ENCODE peak calls at places on chromosomes 6 and 20, in seven cellular contexts. One of them, this sample, is unnamed.
A peak's percentile ranks its signal among the peaks of the same experiment; 100 is the strongest.

GRCh38 chr20:63626424-63627128 is at the start of gene GMEB2:
- DNase-seq in ascending aorta: no peak
- DNase-seq in D341Med: peak; percentile 95
- DNase-seq in EH: peak; percentile 74
- DNase-seq in HAP-1: peak; percentile 77
- DNase-seq in A172: no peak
- DNase-seq in DMS153: no peak
- DNase-seq in this sample: peak; percentile 95

GRCh38 chr6:169620171-169621125 is 81.4 kb downstream of the WDR27 start:
- DNase-seq in HAP-1: peak; percentile 21
- DNase-seq in DMS153: no peak
- DNase-seq in A172: peak; percentile 52
- DNase-seq in D341Med: no peak
- DNase-seq in ascending aorta: no peak
- DNase-seq in EH: peak; percentile 85
- DNase-seq in this sample: no peak

GRCh38 chr20:5602346-5602745 is 147.9 kb upstream of the SHLD1 start:
- DNase-seq in ascending aorta: no peak
- DNase-seq in HAP-1: no peak
- DNase-seq in D341Med: no peak
- DNase-seq in A172: no peak
- DNase-seq in DMS153: no peak
- DNase-seq in EH: peak; percentile 34
- DNase-seq in this sample: no peak

GRCh38 chr20:5735845-5736530 is 14.2 kb upstream of the SHLD1 start:
- DNase-seq in HAP-1: no peak
- DNase-seq in EH: no peak
- DNase-seq in D341Med: no peak
- DNase-seq in DMS153: no peak
- DNase-seq in A172: no peak
- DNase-seq in ascending aorta: no peak
- DNase-seq in this sample: no peak

GRCh38 chr6:85449818-85450577 is at the start of gene NT5E:
- DNase-seq in EH: peak; percentile 85
- DNase-seq in ascending aorta: peak; percentile 47
- DNase-seq in A172: peak; percentile 72
- DNase-seq in D341Med: peak; percentile 78
- DNase-seq in HAP-1: no peak
- DNase-seq in DMS153: no peak
- DNase-seq in this sample: peak; percentile 6

GRCh38 chr6:69416739-69417138 is 380.1 kb downstream of the LMBRD1 start:
- DNase-seq in EH: peak; percentile 25
- DNase-seq in ascending aorta: no peak
- DNase-seq in D341Med: no peak
- DNase-seq in HAP-1: no peak
- DNase-seq in DMS153: no peak
- DNase-seq in A172: peak; percentile 1
- DNase-seq in this sample: no peak

GRCh38 chr20:25320035-25320800 is 70.4 kb downstream of the ABHD12 start:
- DNase-seq in D341Med: peak; percentile 17
- DNase-seq in HAP-1: peak; percentile 5
- DNase-seq in A172: no peak
- DNase-seq in DMS153: no peak
- DNase-seq in ascending aorta: no peak
- DNase-seq in EH: no peak
- DNase-seq in this sample: no peak

GRCh38 chr6:65876668-65877067 is 169.6 kb upstream of the EYS start:
- DNase-seq in D341Med: no peak
- DNase-seq in A172: no peak
- DNase-seq in EH: no peak
- DNase-seq in DMS153: no peak
- DNase-seq in ascending aorta: no peak
- DNase-seq in HAP-1: no peak
- DNase-seq in this sample: no peak

GRCh38 chr6:108788416-108788815 is 59.8 kb upstream of the ARMC2 start:
- DNase-seq in ascending aorta: no peak
- DNase-seq in A172: no peak
- DNase-seq in D341Med: no peak
- DNase-seq in EH: no peak
- DNase-seq in DMS153: no peak
- DNase-seq in HAP-1: no peak
- DNase-seq in this sample: no peak

GRCh38 chr6:127459231-127459641 is at the start of gene KIAA0408:
- DNase-seq in EH: peak; percentile 83
- DNase-seq in HAP-1: no peak
- DNase-seq in A172: peak; percentile 59
- DNase-seq in ascending aorta: no peak
- DNase-seq in D341Med: peak; percentile 37
- DNase-seq in DMS153: no peak
- DNase-seq in this sample: no peak

GRCh38 chr6:150567360-150567759 is 32.3 kb upstream of the PLEKHG1 start:
- DNase-seq in DMS153: peak; percentile 13
- DNase-seq in HAP-1: peak; percentile 94
- DNase-seq in ascending aorta: no peak
- DNase-seq in A172: no peak
- DNase-seq in D341Med: no peak
- DNase-seq in EH: no peak
- DNase-seq in this sample: no peak

GRCh38 chr20:12928755-12929401 is 79.9 kb upstream of the SPTLC3 start:
- DNase-seq in A172: peak; percentile 82
- DNase-seq in EH: peak; percentile 65
- DNase-seq in HAP-1: no peak
- DNase-seq in ascending aorta: no peak
- DNase-seq in D341Med: no peak
- DNase-seq in DMS153: no peak
- DNase-seq in this sample: no peak

GRCh38 chr6:106154326-106154725 is 68.2 kb downstream of the PRDM1 start:
- DNase-seq in EH: no peak
- DNase-seq in HAP-1: no peak
- DNase-seq in DMS153: no peak
- DNase-seq in ascending aorta: no peak
- DNase-seq in D341Med: no peak
- DNase-seq in A172: no peak
- DNase-seq in this sample: no peak

GRCh38 chr6:139407718-139408222 is 33.3 kb upstream of the CITED2 start:
- DNase-seq in D341Med: no peak
- DNase-seq in HAP-1: no peak
- DNase-seq in A172: peak; percentile 99
- DNase-seq in DMS153: no peak
- DNase-seq in EH: peak; percentile 98
- DNase-seq in ascending aorta: no peak
- DNase-seq in this sample: no peak

GRCh38 chr6:111663692-111664564 is 58.2 kb upstream of the TRAF3IP2 start:
- DNase-seq in A172: no peak
- DNase-seq in EH: peak; percentile 87
- DNase-seq in D341Med: no peak
- DNase-seq in HAP-1: peak; percentile 46
- DNase-seq in ascending aorta: no peak
- DNase-seq in DMS153: peak; percentile 47
- DNase-seq in this sample: no peak

GRCh38 chr6:100461273-100461919 is 3.3 kb downstream of the SIM1 start:
- DNase-seq in EH: peak; percentile 72
- DNase-seq in DMS153: peak; percentile 30
- DNase-seq in ascending aorta: no peak
- DNase-seq in HAP-1: no peak
- DNase-seq in D341Med: no peak
- DNase-seq in A172: peak; percentile 21
- DNase-seq in this sample: no peak

GRCh38 chr20:1820137-1821074 is 74.8 kb upstream of the SIRPA start:
- DNase-seq in ascending aorta: no peak
- DNase-seq in HAP-1: no peak
- DNase-seq in D341Med: no peak
- DNase-seq in EH: peak; percentile 83
- DNase-seq in DMS153: no peak
- DNase-seq in A172: no peak
- DNase-seq in this sample: no peak

GRCh38 chr20:63738687-63739128 is 868 bp upstream of the SLC2A4RG start:
- DNase-seq in D341Med: no peak
- DNase-seq in A172: no peak
- DNase-seq in ascending aorta: no peak
- DNase-seq in HAP-1: no peak
- DNase-seq in DMS153: no peak
- DNase-seq in EH: no peak
- DNase-seq in this sample: no peak

GRCh38 chr6:105324386-105325000 is 78.4 kb downstream of the PREP start:
- DNase-seq in ascending aorta: no peak
- DNase-seq in HAP-1: peak; percentile 34
- DNase-seq in A172: peak; percentile 33
- DNase-seq in EH: peak; percentile 37
- DNase-seq in D341Med: no peak
- DNase-seq in DMS153: no peak
- DNase-seq in this sample: no peak

This sample was measured in NCI-H1930.